ENCODE peak calls at places on chromosomes 7 and 10, in six cellular contexts. M is OCI-LY7, J is IMR-90, V is NT2/D1, E is HCT116, P is fibroblast of lung. N is an unnamed sample. For H3K9me3, the result is how much of the 10 kb centered on the place peaks cover.

GRCh38 chr10:5971315-5971832 is 6.0 kb downstream of the IL15RA start:
- DNase-seq in M (no peak), E (no peak), J (no peak), V (no peak), P (peak), N (no peak)

GRCh38 chr10:83986800-83987199 is 152.5 kb upstream of the GHITM start:
- DNase-seq in P (no peak), E (no peak), V (no peak), J (no peak), M (no peak), N (no peak)

GRCh38 chr7:106493041-106493731 is 167.8 kb downstream of the CCDC71L start:
- DNase-seq in V (no peak), M (no peak), E (no peak), P (no peak), J (no peak), N (no peak)

GRCh38 chr7:25828468-25828867 is 323.5 kb upstream of the NFE2L3 start:
- DNase-seq in P (no peak), J (no peak), V (no peak), M (no peak), E (no peak), N (no peak)

GRCh38 chr10:88810196-88810961 is 7.8 kb downstream of the LIPM start:
- DNase-seq in P (peak), M (peak), V (peak), E (peak), J (peak), N (peak)

GRCh38 chr7:157693071-157693520 is 356.3 kb downstream of the DNAJB6 start:
- DNase-seq in V (no peak), J (no peak), E (no peak), M (no peak), P (no peak), N (no peak)

GRCh38 chr7:137667633-137668387 is 179.0 kb downstream of the DGKI start:
- DNase-seq in E (no peak), J (peak), V (no peak), P (peak), M (no peak), N (peak)

GRCh38 chr7:106178593-106179134 is 66.6 kb upstream of the SYPL1 start:
- DNase-seq in V (no peak), E (peak), M (peak), J (peak), P (peak), N (peak)

GRCh38 chr7:45147858-45148652 is 9.5 kb upstream of the RAMP3 start:
- DNase-seq in V (no peak), P (no peak), J (no peak), E (no peak), M (no peak), N (no peak)

GRCh38 chr7:65925040-65925439 is 52.2 kb downstream of the VKORC1L1 start:
- DNase-seq in J (no peak), P (no peak), E (no peak), M (no peak), V (no peak), N (no peak)

GRCh38 chr7:26930201-26930600 is 65.8 kb upstream of the SKAP2 start:
- DNase-seq in M (no peak), J (no peak), P (no peak), V (no peak), E (no peak), N (no peak)

GRCh38 chr10:116096501-116096900 is 176.5 kb downstream of the GFRA1 start:
- DNase-seq in V (no peak), P (no peak), J (no peak), M (no peak), E (no peak), N (no peak)

GRCh38 chr7:21587139-21587773 is 44.4 kb downstream of the DNAH11 start:
- DNase-seq in P (no peak), E (no peak), V (no peak), J (no peak), M (no peak), N (no peak)

GRCh38 chr10:103847909-103848468 is 7.4 kb downstream of the SH3PXD2A start:
- DNase-seq in V (no peak), E (peak), M (peak), P (no peak), J (no peak), N (no peak)

GRCh38 chr10:77977016-77977415 is 50.5 kb upstream of the DLG5 start:
- DNase-seq in E (no peak), P (no peak), V (no peak), J (no peak), M (no peak), N (no peak)

GRCh38 chr10:114925675-114926204 is 12.3 kb upstream of the TRUB1 start:
- DNase-seq in V (no peak), J (peak), P (peak), E (no peak), M (no peak), N (peak)

GRCh38 chr10:114541081-114541833 is 116.8 kb downstream of the ABLIM1 start:
- DNase-seq in P (peak), M (peak), E (no peak), V (no peak), J (peak), N (peak)

GRCh38 chr7:47383696-47384445 is 198.0 kb downstream of the TNS3 start:
- DNase-seq in P (no peak), M (no peak), V (no peak), E (no peak), J (no peak), N (no peak)

GRCh38 chr10:28722065-28722803 is 44.9 kb downstream of the BAMBI start:
- DNase-seq in M (no peak), J (peak), V (peak), P (peak), E (no peak), N (peak)

GRCh38 chr10:132560248-132560731 is 22.7 kb downstream of the INPP5A start:
- DNase-seq in P (peak), V (no peak), M (peak), J (peak), E (no peak), N (peak)

GRCh38 chr10:12419279-12419847 is 70.0 kb downstream of the CAMK1D start:
- DNase-seq in J (peak), M (no peak), P (peak), E (peak), V (no peak), N (peak)

GRCh38 chr10:93180402-93181040 is 106.8 kb downstream of the CYP26A1 start:
- DNase-seq in J (peak), E (no peak), M (no peak), V (no peak), P (peak), N (no peak)

GRCh38 chr7:157541295-157541608 is 204.4 kb downstream of the DNAJB6 start:
- DNase-seq in V (no peak), M (no peak), J (no peak), P (no peak), E (no peak), N (no peak)

GRCh38 chr10:133225707-133226191 is 4.3 kb upstream of the UTF1 start:
- DNase-seq in M (no peak), J (no peak), E (no peak), V (no peak), P (peak), N (no peak)

GRCh38 chr7:377069-378040 is 87.4 kb downstream of the FOXL3 start:
- DNase-seq in M (no peak), E (no peak), P (no peak), V (no peak), J (no peak), N (no peak)

GRCh38 chr7:17624379-17624778 is 315.9 kb downstream of the SNX13 start:
- DNase-seq in J (no peak), E (no peak), P (no peak), V (no peak), M (no peak), N (no peak)

GRCh38 chr7:80869821-80870751 is 48.8 kb downstream of the SEMA3C start:
- DNase-seq in E (no peak), M (no peak), P (no peak), J (no peak), V (no peak), N (no peak)

GRCh38 chr10:6082496-6083395 is 6.1 kb upstream of the RBM17 start:
- DNase-seq in P (no peak), E (no peak), M (no peak), J (no peak), V (no peak), N (no peak)

GRCh38 chr7:47702096-47702495 is 120.2 kb upstream of the TNS3 start:
- DNase-seq in P (no peak), E (no peak), V (no peak), J (no peak), M (no peak), N (no peak)

GRCh38 chr10:30861217-30861616 is 170.4 kb downstream of the ZNF438 start:
- DNase-seq in P (no peak), E (no peak), V (no peak), J (no peak), M (no peak), N (no peak)

GRCh38 chr10:42491801-42492200 is 146.6 kb downstream of the ZNF33B start:
- DNase-seq in J (no peak), P (no peak), E (no peak), V (no peak), M (no peak), N (no peak)

GRCh38 chr10:4315529-4315928 is 510.5 kb upstream of the AKR1E2 start:
- DNase-seq in V (no peak), M (no peak), E (no peak), P (peak), J (peak), N (peak)

GRCh38 chr10:131131726-131132561 is 179.6 kb downstream of the TCERG1L start:
- DNase-seq in V (no peak), M (no peak), E (no peak), J (no peak), P (no peak), N (no peak)

GRCh38 chr10:17669185-17669872 is 25.4 kb downstream of the STAM start:
- DNase-seq in P (no peak), V (no peak), J (no peak), M (no peak), E (no peak), N (no peak)

GRCh38 chr10:75400769-75401568 is 595 bp downstream of the ZNF503 start:
- DNase-seq in V (no peak), E (no peak), M (no peak), J (peak), P (peak), N (peak)

GRCh38 chr10:75400163-75400768 is 1.3 kb downstream of the ZNF503 start:
- DNase-seq in M (no peak), P (peak), E (no peak), V (no peak), J (no peak), N (peak)

GRCh38 chr10:75398630-75399460 is 2.7 kb downstream of the ZNF503 start:
- DNase-seq in P (peak), V (no peak), E (no peak), J (no peak), M (no peak), N (peak)

GRCh38 chr10:75398238-75398629 is 3.3 kb downstream of the ZNF503 start:
- DNase-seq in P (no peak), E (no peak), V (no peak), J (no peak), M (no peak), N (no peak)

GRCh38 chr10:75399461-75400162 is 2.0 kb downstream of the ZNF503 start:
- DNase-seq in P (peak), J (peak), E (no peak), V (no peak), M (no peak), N (peak)
- H3K4me3 ChIP-seq in P (peak), J (peak), E (peak), V (peak), M (no peak), N (peak)

GRCh38 chr10:129581836-129582235 is 114.8 kb downstream of the MGMT start:
- DNase-seq in J (no peak), V (no peak), E (no peak), M (no peak), P (no peak), N (no peak)

GRCh38 chr10:129583831-129584230 is 116.8 kb downstream of the MGMT start:
- DNase-seq in P (no peak), M (no peak), J (no peak), V (no peak), E (no peak), N (no peak)

GRCh38 chr10:129589546-129589945 is 122.5 kb downstream of the MGMT start:
- DNase-seq in V (no peak), J (no peak), P (no peak), E (no peak), M (no peak), N (no peak)

DNA sequence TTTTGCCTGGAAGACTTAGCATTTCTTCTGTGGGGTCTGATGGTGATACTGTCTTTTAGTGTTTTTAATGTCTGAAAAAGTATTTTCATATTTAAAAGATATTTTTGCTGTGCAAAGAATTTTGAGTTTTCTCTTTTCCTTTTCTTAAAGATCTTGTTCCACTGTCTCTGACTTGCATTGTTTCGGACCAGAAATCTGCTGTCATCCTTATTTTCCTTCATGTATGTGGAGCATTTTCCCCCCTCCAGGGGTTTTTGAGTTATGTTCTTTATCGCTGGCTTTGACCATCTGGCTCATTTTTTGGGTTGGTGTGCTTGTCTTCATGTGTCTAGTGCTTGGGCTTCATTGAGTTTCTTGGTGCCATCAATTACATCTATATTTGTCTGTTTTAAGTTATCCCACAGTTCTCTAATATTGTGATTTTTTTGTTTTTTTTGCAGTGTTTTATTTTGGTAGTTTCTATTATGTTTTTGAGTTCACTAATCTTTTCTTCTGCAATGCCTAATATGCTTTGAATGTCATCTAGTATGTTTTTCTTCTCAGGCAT is 119.9 kb downstream of the MGMT start:
- DNase-seq in E (no peak), J (peak), V (no peak), M (peak), P (no peak), N (peak)
- H3K9me3 ChIP-seq in E (under half), J (under half), V (under half), M (under half), P (under half), N (under half)

DNA sequence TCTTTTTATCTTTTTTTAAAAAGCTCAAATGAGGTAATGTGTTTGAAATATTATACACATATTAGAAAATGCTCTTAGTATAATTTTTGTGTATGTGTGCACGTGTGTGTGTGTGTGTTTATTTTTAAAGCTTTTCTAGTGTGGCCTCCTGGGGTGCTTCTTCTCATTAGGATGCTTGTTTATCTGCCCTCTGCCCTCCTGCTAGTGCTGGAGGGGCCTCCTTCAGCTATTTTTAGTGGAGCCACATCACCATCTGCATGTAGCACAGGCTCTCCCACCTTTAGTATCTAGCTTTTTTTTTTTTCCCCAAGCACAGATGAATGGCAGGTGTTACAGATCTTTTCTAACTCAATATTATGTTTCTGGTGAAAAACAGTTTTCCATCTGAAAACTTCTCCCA is 155.7 kb upstream of the TMEM229A start:
- DNase-seq in J (no peak), M (no peak), V (no peak), P (no peak), E (no peak), N (no peak)
- H3K4me3 ChIP-seq in J (no peak), M (no peak), V (no peak), P (no peak), E (no peak), N (no peak)

DNA sequence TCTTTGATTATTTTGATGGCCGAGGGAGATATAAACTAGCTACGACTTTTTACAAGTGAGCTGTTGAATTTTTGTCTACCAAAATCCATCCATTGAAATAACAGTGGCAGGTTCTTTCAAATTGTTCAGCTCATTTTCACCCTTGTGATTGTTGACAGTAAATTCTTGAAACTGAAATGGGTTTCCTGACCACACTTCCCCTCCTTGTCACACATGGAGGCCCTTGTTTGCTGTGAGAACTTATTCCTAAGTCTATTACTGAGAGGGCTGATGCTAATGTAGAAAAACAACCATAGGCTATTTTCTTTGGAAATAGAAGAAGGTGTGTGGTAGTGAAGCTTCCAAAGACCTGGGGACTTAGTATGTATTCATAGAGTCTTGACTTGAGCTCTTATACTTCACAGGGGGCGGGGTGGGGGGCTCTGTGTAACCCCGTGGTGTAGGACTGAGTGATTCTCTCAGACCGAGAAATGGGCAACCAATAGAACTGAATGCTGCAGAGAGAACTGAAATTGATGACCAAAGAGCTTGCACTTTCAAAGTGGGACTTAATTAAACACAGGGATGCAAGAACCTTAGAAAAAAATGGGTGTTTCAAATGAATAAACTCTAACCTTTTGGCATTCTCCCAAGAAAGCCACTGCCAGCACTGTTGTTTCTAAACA is 718.9 kb downstream of the CCSER2 start:
- DNase-seq in E (no peak), J (no peak), P (no peak), M (no peak), V (no peak), N (no peak)
- H3K9me3 ChIP-seq in E (under half), J (under half), P (under half), M (under half), V (under half), N (under half)

N was measured in adipocyte.